ENCODE peak calls at places on chromosomes 5 and 9, in seven cellular contexts. A is effector memory CD4-positive, alpha-beta T cell; V is CD8-positive, alpha-beta T cell; K is heart left ventricle; X is IMR-90; Y is psoas muscle; S is suprapubic skin. F is an unnamed sample. For H3K27me3 and H3K4me1, the result is how much of the 10 kb centered on the place peaks cover.

GRCh38 chr9:133642708-133643361 is 6.7 kb downstream of the DBH start:
- DNase-seq in K (no peak), A (no peak), X (no peak), V (no peak), Y (peak), S (no peak), F (no peak)

GRCh38 chr9:38162332-38162985 is 93.4 kb upstream of the SHB start:
- DNase-seq in X (no peak), A (no peak), K (no peak), S (no peak), Y (no peak), V (no peak), F (no peak)

GRCh38 chr5:127988149-127988755 is 95.3 kb upstream of the SLC12A2 start:
- DNase-seq in A (no peak), X (peak), V (no peak), K (no peak), S (no peak), Y (no peak), F (no peak)

GRCh38 chr5:92922231-92922967 is 658.6 kb downstream of the NR2F1-AS1 start:
- DNase-seq in A (no peak), V (no peak), S (no peak), X (no peak), K (no peak), Y (no peak), F (no peak)

GRCh38 chr5:150057996-150058395 is 28.4 kb downstream of the CSF1R start:
- DNase-seq in A (no peak), Y (no peak), K (no peak), V (no peak), X (peak), S (no peak), F (no peak)

GRCh38 chr5:125848746-125849145 is 574.5 kb upstream of the GRAMD2B start:
- DNase-seq in S (no peak), K (no peak), X (no peak), Y (no peak), A (no peak), V (no peak), F (no peak)

GRCh38 chr5:12772276-12772675 is 868.0 kb upstream of the CTNND2 start:
- DNase-seq in S (no peak), X (no peak), A (no peak), Y (no peak), V (no peak), K (no peak), F (no peak)

GRCh38 chr9:3040761-3041160 is 196.9 kb upstream of the PUM3 start:
- DNase-seq in X (no peak), V (no peak), K (no peak), Y (no peak), A (no peak), S (no peak), F (no peak)

GRCh38 chr5:106185661-106186081 is 1485.1 kb downstream of the EFNA5 start:
- DNase-seq in A (no peak), X (no peak), Y (no peak), V (no peak), S (no peak), K (no peak), F (no peak)

GRCh38 chr9:21316032-21316842 is 11.1 kb upstream of the IFNA5 start:
- DNase-seq in Y (no peak), X (no peak), A (no peak), S (no peak), V (no peak), K (no peak), F (no peak)

GRCh38 chr9:70229026-70229425 is 29.8 kb upstream of the SMC5 start:
- DNase-seq in X (no peak), V (no peak), S (no peak), Y (no peak), A (no peak), K (peak), F (no peak)

GRCh38 chr9:84153885-84154284 is 173.3 kb downstream of the RMI1 start:
- DNase-seq in A (no peak), S (no peak), Y (no peak), V (no peak), K (no peak), X (peak), F (no peak)

GRCh38 chr5:32109236-32109635 is 64.9 kb downstream of the GOLPH3 start:
- DNase-seq in A (no peak), S (no peak), K (no peak), Y (no peak), X (peak), V (no peak), F (no peak)

GRCh38 chr9:74348777-74349176 is 148.4 kb upstream of the RORB start:
- DNase-seq in Y (no peak), X (no peak), S (no peak), A (no peak), V (no peak), K (no peak), F (no peak)

GRCh38 chr5:160166069-160166972 is 47.1 kb upstream of the PWWP2A start:
- DNase-seq in Y (no peak), X (no peak), A (no peak), V (no peak), S (no peak), K (no peak), F (no peak)

GRCh38 chr5:151070449-151070848 is 10.4 kb downstream of the TNIP1 start:
- DNase-seq in S (no peak), K (no peak), A (no peak), Y (no peak), V (no peak), X (peak), F (no peak)

GRCh38 chr9:89525673-89526374 is 27.9 kb upstream of the SEMA4D start:
- DNase-seq in Y (no peak), X (no peak), K (no peak), V (no peak), A (no peak), S (no peak), F (no peak)

GRCh38 chr9:116411506-116411905 is 257.9 kb downstream of the PAPPA start:
- DNase-seq in Y (no peak), S (no peak), A (no peak), K (no peak), X (no peak), V (no peak), F (no peak)

GRCh38 chr5:37735649-37736347 is 104.0 kb downstream of the GDNF start:
- DNase-seq in A (no peak), S (no peak), X (peak), V (no peak), Y (peak), K (no peak), F (no peak)

GRCh38 chr5:158155811-158156495 is 297.0 kb upstream of the CLINT1 start:
- DNase-seq in K (no peak), S (no peak), X (no peak), A (no peak), V (no peak), Y (no peak), F (no peak)

GRCh38 chr9:38233343-38233742 is 159.2 kb upstream of the ALDH1B1 start:
- DNase-seq in S (no peak), V (no peak), Y (no peak), A (no peak), X (no peak), K (no peak), F (no peak)

GRCh38 chr5:146947181-146947941 is 68.8 kb upstream of the PPP2R2B start:
- DNase-seq in V (peak), A (no peak), Y (no peak), S (no peak), X (peak), K (no peak), F (no peak)

GRCh38 chr9:75935606-75936005 is 45.1 kb downstream of the PCSK5 start:
- DNase-seq in S (no peak), V (no peak), X (no peak), Y (no peak), A (no peak), K (no peak), F (no peak)

GRCh38 chr5:136892026-136892425 is 526.7 kb upstream of the TRPC7 start:
- DNase-seq in A (no peak), X (no peak), V (no peak), Y (no peak), K (no peak), S (no peak), F (no peak)

GRCh38 chr5:72296251-72296650 is 23.8 kb downstream of the MRPS27 start:
- DNase-seq in A (no peak), V (no peak), X (no peak), Y (no peak), S (no peak), K (no peak), F (no peak)

GRCh38 chr9:1458503-1458902 is 408.3 kb downstream of the DMRT2 start:
- DNase-seq in V (no peak), K (no peak), X (peak), A (no peak), Y (no peak), S (no peak), F (no peak)

GRCh38 chr5:110757118-110757729 is 18.4 kb downstream of the SLC25A46 start:
- DNase-seq in Y (no peak), K (no peak), A (no peak), S (no peak), V (peak), X (peak), F (no peak)

GRCh38 chr5:87185838-87186237 is 81.8 kb upstream of the RASA1 start:
- DNase-seq in Y (no peak), K (no peak), S (no peak), X (no peak), V (no peak), A (no peak), F (no peak)

GRCh38 chr5:1930880-1931589 is 48.3 kb upstream of the IRX4 start:
- DNase-seq in K (peak), V (no peak), A (no peak), X (no peak), Y (peak), S (peak), F (no peak)

GRCh38 chr5:1934801-1935429 is 52.2 kb upstream of the IRX4 start:
- DNase-seq in K (no peak), X (no peak), V (no peak), A (no peak), S (no peak), Y (peak), F (no peak)

GRCh38 chr5:1931590-1932138 is 48.9 kb upstream of the IRX4 start:
- DNase-seq in X (no peak), S (peak), A (no peak), Y (no peak), K (peak), V (no peak), F (no peak)

GRCh38 chr5:1934056-1934394 is 51.3 kb upstream of the IRX4 start:
- DNase-seq in Y (no peak), X (no peak), K (no peak), A (no peak), S (no peak), V (no peak), F (no peak)

DNA sequence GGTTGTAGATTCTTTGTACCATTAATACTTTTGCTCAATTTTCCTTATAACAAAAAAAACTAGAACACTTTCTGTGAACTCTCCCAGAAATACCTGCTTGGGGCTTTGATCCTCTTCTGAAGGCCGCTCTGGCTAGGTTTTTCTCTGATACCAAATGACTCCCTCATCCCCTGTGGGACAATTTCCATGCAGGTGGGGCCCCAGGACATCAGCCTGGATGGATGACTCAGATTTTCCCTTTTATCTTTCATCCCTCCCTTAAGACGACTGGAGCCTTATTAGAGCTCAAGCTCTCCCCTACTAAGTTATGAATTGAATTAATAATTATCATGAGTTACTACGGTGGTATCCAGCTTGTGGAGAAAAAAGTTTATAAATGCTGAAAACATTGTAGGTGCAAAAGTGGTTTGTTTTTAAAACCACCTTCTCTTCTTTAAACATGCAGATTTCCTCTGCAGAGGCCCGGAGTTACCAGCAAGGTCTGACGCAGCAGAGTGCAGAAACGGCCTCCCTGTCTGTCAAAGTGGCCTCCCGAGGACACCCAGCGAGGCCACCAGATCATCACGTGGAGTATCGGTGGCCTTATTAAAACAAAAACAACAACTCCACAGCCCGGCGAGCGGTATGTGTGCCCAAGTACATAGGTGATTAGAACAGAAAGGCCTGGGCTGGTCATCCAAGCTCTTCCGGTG is 50.8 kb upstream of the IRX4 start:
- DNase-seq in X (no peak), V (no peak), S (no peak), A (no peak), Y (no peak), K (no peak), F (no peak)
- H3K27me3 ChIP-seq in X (under half), V (under half), S (under half), A (under half), Y (under half), K (under half), F (under half)

DNA sequence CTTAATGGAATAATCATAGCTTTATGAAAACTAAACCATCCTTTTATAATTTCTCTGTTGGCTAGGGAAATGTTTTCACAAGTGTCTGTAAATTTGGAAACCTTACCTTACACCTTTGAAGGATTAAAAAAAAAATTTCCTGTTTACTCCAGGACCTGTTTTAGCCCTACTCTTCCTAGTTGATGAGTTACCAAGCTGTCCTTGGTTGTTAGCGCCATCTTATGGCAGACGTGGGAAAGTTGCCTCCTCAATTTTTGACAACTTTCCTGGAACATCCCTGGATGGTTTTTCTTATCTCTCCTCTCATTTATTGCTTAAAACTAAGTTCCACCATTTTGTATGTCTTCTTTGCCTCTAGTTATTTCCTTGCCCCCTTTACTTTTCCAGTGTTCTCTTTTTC is 25.7 kb downstream of the ZSWIM6 start:
- DNase-seq in S (no peak), X (no peak), A (no peak), Y (no peak), V (no peak), K (no peak), F (no peak)
- H3K4me1 ChIP-seq in S (under half), X (under half), A (under half), Y (under half), V (under half), K (under half), F (under half)

DNA sequence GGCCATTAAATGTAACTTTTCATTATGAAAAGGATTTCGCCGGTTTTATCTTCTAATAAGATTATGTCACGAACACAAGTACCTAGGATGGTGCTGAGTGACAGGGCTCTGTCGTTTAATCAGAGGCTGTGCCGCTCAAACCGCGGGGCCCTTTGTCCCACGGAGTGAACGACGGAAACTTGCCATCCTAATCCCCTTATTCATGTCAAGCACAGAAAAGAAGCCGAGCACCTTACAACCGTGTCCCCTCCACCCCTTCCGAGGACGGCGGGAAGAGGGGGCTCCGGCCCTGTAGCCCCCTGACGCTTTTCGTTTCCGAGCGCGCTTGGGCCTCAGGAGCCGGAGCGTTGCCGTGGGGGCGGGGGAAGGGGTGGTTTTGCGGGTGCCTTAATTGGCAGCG is 11.2 kb downstream of the LMX1B start:
- DNase-seq in S (no peak), Y (no peak), K (no peak), A (no peak), V (no peak), X (no peak), F (no peak)
- H3K27me3 ChIP-seq in S (half or more), Y (half or more), K (half or more), A (half or more), V (under half), X (half or more), F (half or more)

DNA sequence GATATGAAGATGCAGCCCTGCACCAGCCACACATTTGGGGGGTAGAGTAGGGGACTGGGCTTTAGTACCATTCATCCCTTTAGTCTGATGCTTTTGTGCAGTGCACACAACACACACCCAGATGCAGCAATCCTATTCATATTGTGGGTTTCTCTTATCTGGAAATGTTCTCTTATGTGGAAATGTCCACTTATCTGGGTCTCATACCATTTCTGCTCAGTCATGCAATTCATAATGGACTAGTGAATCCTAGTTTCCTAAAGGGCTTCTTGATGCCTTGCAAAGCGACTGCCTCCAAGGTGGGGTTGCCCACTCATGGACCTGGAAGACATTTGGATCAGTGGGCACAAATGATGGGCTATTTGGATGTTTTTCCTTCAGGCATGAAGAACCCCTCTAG is 47.8 kb downstream of the C9orf152 start:
- DNase-seq in K (no peak), S (no peak), V (no peak), A (no peak), Y (no peak), X (peak), F (no peak)
- H3K4me1 ChIP-seq in K (half or more), S (under half), V (under half), A (under half), Y (under half), X (under half), F (under half)

GRCh38 chr5:73443725-73444498 is 4.7 kb downstream of the FOXD1 start:
- DNase-seq in K (no peak), S (no peak), V (no peak), Y (no peak), X (no peak), A (no peak), F (no peak)
- H3K27me3 ChIP-seq in K (half or more), S (half or more), V (half or more), Y (half or more), X (under half), A (half or more), F (half or more)

GRCh38 chr5:165887147-165887546 is 2381.7 kb downstream of the MAT2B start:
- DNase-seq in K (no peak), A (no peak), Y (no peak), X (no peak), S (no peak), V (no peak), F (no peak)
- H3K4me1 ChIP-seq in K (under half), A (under half), Y (under half), X (under half), S (under half), V (under half), F (under half)

GRCh38 chr9:130996205-130996604 is 12.8 kb upstream of the LAMC3 start:
- DNase-seq in K (no peak), V (no peak), Y (peak), S (no peak), A (no peak), X (no peak), F (no peak)

GRCh38 chr9:130994546-130995398 is 14.2 kb upstream of the LAMC3 start:
- DNase-seq in X (no peak), V (no peak), Y (peak), S (no peak), K (no peak), A (no peak), F (no peak)

GRCh38 chr9:130994135-130994534 is 14.8 kb upstream of the LAMC3 start:
- DNase-seq in A (no peak), Y (no peak), K (no peak), X (no peak), V (no peak), S (no peak), F (no peak)

GRCh38 chr9:130996672-130997394 is 12.1 kb upstream of the LAMC3 start:
- DNase-seq in K (no peak), V (no peak), S (no peak), A (no peak), Y (peak), X (no peak), F (no peak)

DNA sequence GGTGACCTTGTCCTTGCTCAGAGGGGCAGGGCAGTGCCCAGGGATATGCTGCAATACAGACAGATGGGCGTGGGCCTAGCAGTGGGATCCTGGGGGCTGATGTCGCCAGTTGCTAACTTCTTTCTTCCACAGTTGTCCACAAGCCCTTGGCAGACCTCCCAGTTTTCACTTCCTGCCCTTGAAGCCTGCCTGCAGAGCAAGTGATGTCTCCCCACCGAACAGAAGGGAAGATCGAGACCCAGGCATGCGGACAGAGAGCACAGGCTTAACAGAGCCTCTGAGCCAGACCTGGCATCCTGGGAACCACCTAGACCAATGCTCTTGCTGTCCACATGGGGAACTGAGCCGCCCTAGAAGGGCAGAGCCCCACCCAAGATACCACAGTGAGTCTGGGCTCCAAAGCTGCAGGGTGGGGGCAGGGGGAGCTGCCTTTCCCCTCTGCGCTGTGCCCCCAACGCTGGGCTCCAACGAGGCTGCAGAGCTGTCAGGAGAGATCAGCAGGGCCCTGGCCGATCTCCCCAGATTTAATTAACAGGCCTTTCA is 13.5 kb upstream of the LAMC3 start:
- DNase-seq in A (no peak), X (peak), V (no peak), K (peak), S (no peak), Y (peak), F (peak)
- H3K27me3 ChIP-seq in A (under half), X (under half), V (under half), K (under half), S (under half), Y (half or more), F (under half)